ENCODE peak calls at places on chromosomes 12 and 14, in six cellular contexts. V is SW480, Y is right cardiac atrium, F is endothelial cell, R is C1 segment of cervical spinal cord, H is fibroblast of the conjunctiva. X is an unnamed sample.

GRCh38 chr12:78698747-78699146 is 165.8 kb upstream of the SYT1 start:
- DNase-seq in H (no peak), V (peak), R (no peak), Y (no peak), F (no peak), X (no peak)

GRCh38 chr14:88166616-88167015 is 156.5 kb downstream of the KCNK10 start:
- DNase-seq in Y (no peak), H (no peak), R (no peak), V (peak), F (no peak), X (no peak)

GRCh38 chr14:94540031-94540794 is 21.0 kb upstream of the SERPINA4 start:
- DNase-seq in Y (no peak), R (no peak), V (no peak), F (peak), H (no peak), X (no peak)

GRCh38 chr12:24595652-24596235 is 353.2 kb downstream of the BCAT1 start:
- DNase-seq in F (peak), R (no peak), Y (no peak), V (peak), H (no peak), X (no peak)

GRCh38 chr14:34498684-34499412 is 36.8 kb upstream of the SPTSSA start:
- DNase-seq in F (no peak), Y (no peak), V (peak), R (no peak), H (no peak), X (no peak)

GRCh38 chr14:105145381-105146180 is 23.0 kb downstream of the JAG2 start:
- DNase-seq in Y (peak), R (no peak), V (no peak), F (no peak), H (no peak), X (no peak)

GRCh38 chr12:119804011-119804641 is 73.0 kb downstream of the CIT start:
- DNase-seq in F (peak), V (peak), H (peak), Y (peak), R (peak), X (no peak)

GRCh38 chr12:69544087-69544486 is 41.2 kb upstream of the CCT2 start:
- DNase-seq in V (no peak), H (no peak), Y (no peak), R (no peak), F (no peak), X (no peak)

GRCh38 chr12:69096669-69097364 is 142.6 kb upstream of the CPSF6 start:
- DNase-seq in V (no peak), R (no peak), Y (no peak), H (no peak), F (no peak), X (no peak)

GRCh38 chr12:14239350-14239934 is 126.0 kb upstream of the ATF7IP start:
- DNase-seq in V (peak), Y (no peak), R (peak), H (no peak), F (no peak), X (no peak)

GRCh38 chr12:114579389-114579788 is 104.6 kb downstream of the TBX3 start:
- DNase-seq in R (no peak), Y (no peak), V (no peak), H (no peak), F (no peak), X (no peak)

GRCh38 chr12:31962076-31962475 is 2.9 kb downstream of the RESF1 start:
- DNase-seq in Y (no peak), H (no peak), R (no peak), V (no peak), F (no peak), X (no peak)

GRCh38 chr14:104383088-104383805 is 196.3 kb upstream of the C14orf180 start:
- DNase-seq in F (no peak), H (no peak), V (no peak), R (no peak), Y (no peak), X (no peak)

GRCh38 chr12:107992870-107993451 is 136.1 kb upstream of the WSCD2 start:
- DNase-seq in R (no peak), H (no peak), V (peak), Y (no peak), F (peak), X (no peak)

GRCh38 chr12:49796606-49797451 is 31.4 kb downstream of the NCKAP5L start:
- DNase-seq in F (no peak), R (no peak), Y (no peak), V (no peak), H (no peak), X (no peak)

GRCh38 chr12:52676163-52676562 is 4.0 kb downstream of the KRT1 start:
- DNase-seq in F (no peak), V (no peak), R (no peak), Y (no peak), H (no peak), X (no peak)

GRCh38 chr12:28065374-28065773 is 92.8 kb upstream of the PTHLH start:
- DNase-seq in H (no peak), R (no peak), Y (no peak), F (no peak), V (no peak), X (no peak)

GRCh38 chr14:72880820-72881219 is 13.1 kb downstream of the DPF3 start:
- DNase-seq in R (no peak), Y (no peak), F (no peak), H (no peak), V (no peak), X (no peak)

GRCh38 chr12:46372852-46373302 is 304 bp upstream of the SLC38A2 start:
- DNase-seq in Y (no peak), F (peak), V (no peak), R (no peak), H (no peak), X (no peak)

GRCh38 chr14:90290612-90291011 is 34.3 kb downstream of the PSMC1 start:
- DNase-seq in Y (no peak), H (no peak), R (no peak), F (no peak), V (no peak), X (no peak)

GRCh38 chr12:2646341-2646740 is 148.4 kb upstream of the FKBP4 start:
- DNase-seq in R (no peak), Y (no peak), F (no peak), V (no peak), H (no peak), X (no peak)

GRCh38 chr14:43900173-43900655 is 606.9 kb downstream of the FSCB start:
- DNase-seq in Y (no peak), H (no peak), R (no peak), F (no peak), V (no peak), X (no peak)

GRCh38 chr14:91897121-91897701 is 29.9 kb upstream of the TC2N start:
- DNase-seq in F (no peak), Y (peak), V (no peak), H (no peak), R (peak), X (no peak)

GRCh38 chr14:29822430-29822709 is 105.3 kb downstream of the PRKD1 start:
- DNase-seq in Y (no peak), R (no peak), F (no peak), V (no peak), H (no peak), X (no peak)

GRCh38 chr12:8661016-8661415 is 1.6 kb downstream of the MFAP5 start:
- DNase-seq in R (no peak), V (no peak), F (no peak), H (no peak), Y (peak), X (no peak)

GRCh38 chr14:50792634-50793068 is 38.3 kb downstream of the NIN start:
- DNase-seq in R (no peak), V (no peak), Y (no peak), F (no peak), H (no peak), X (no peak)

GRCh38 chr12:120126635-120127005 is 10.1 kb upstream of the RAB35 start:
- DNase-seq in H (no peak), R (no peak), Y (peak), F (no peak), V (no peak), X (no peak)

GRCh38 chr14:98069712-98070133 is 1202.3 kb downstream of the BCL11B start:
- DNase-seq in Y (no peak), V (peak), F (no peak), H (no peak), R (no peak), X (no peak)

GRCh38 chr14:34650786-34651584 is 21.0 kb upstream of the SNX6 start:
- DNase-seq in R (no peak), Y (no peak), F (no peak), V (no peak), H (peak), X (no peak)

GRCh38 chr14:89442280-89442679 is 25.2 kb upstream of the FOXN3 start:
- DNase-seq in F (no peak), Y (no peak), V (no peak), H (no peak), R (no peak), X (no peak)

GRCh38 chr14:99382781-99383456 is 97.7 kb downstream of the SETD3 start:
- DNase-seq in Y (no peak), F (no peak), H (no peak), R (no peak), V (peak), X (no peak)

GRCh38 chr14:93032301-93032929 is 83.3 kb downstream of the ITPK1 start:
- DNase-seq in H (peak), V (peak), Y (peak), F (no peak), R (no peak), X (no peak)

GRCh38 chr12:53098354-53098981 is 1.0 kb downstream of the IGFBP6 start:
- DNase-seq in R (no peak), F (no peak), V (peak), H (peak), Y (peak), X (no peak)

GRCh38 chr12:51538599-51538998 is 52.4 kb upstream of the SCN8A start:
- DNase-seq in Y (no peak), R (no peak), F (no peak), H (no peak), V (no peak), X (no peak)

GRCh38 chr14:51529731-51530130 is 122.0 kb upstream of the FRMD6 start:
- DNase-seq in F (no peak), V (no peak), R (no peak), Y (no peak), H (no peak), X (no peak)